ENCODE peak calls at places on chromosome 2, in six cellular contexts. D is tibial artery, L is endodermal cell, B is transverse colon, P is gastrocnemius medialis, I is left lung. S is an unnamed sample. For H3K4me1, the result is how much of the 10 kb centered on the place peaks cover.

GRCh38 chr2:85452237-85452636 is 33.7 kb downstream of the SH2D6 start:
- DNase-seq in D (no peak), L (no peak), B (no peak), P (no peak), I (no peak), S (no peak)

GRCh38 chr2:104504331-104505073 is 349.4 kb upstream of the POU3F3 start:
- DNase-seq in D (no peak), L (peak), B (no peak), P (no peak), I (no peak), S (no peak)

GRCh38 chr2:159613515-159614336 is 2.6 kb downstream of the BAZ2B start:
- DNase-seq in D (no peak), L (no peak), B (no peak), P (no peak), I (no peak), S (peak)

GRCh38 chr2:149715005-149715592 is 127.5 kb upstream of the MMADHC start:
- DNase-seq in D (no peak), L (peak), B (no peak), P (no peak), I (no peak), S (peak)

GRCh38 chr2:147492471-147492870 is 352.4 kb upstream of the ACVR2A start:
- DNase-seq in D (no peak), L (no peak), B (no peak), P (no peak), I (no peak), S (no peak)

GRCh38 chr2:101150306-101151140 is 659 bp downstream of the TBC1D8 start:
- DNase-seq in D (peak), L (peak), B (peak), P (no peak), I (peak), S (peak)

GRCh38 chr2:157194097-157194688 is 63.3 kb upstream of the GALNT5 start:
- DNase-seq in D (no peak), L (no peak), B (peak), P (no peak), I (no peak), S (peak)

GRCh38 chr2:54572636-54573531 is 116.8 kb downstream of the SPTBN1 start:
- DNase-seq in D (no peak), L (peak), B (no peak), P (no peak), I (no peak), S (no peak)

GRCh38 chr2:12957251-12957650 is 240.5 kb downstream of the TRIB2 start:
- DNase-seq in D (no peak), L (no peak), B (no peak), P (no peak), I (no peak), S (no peak)

GRCh38 chr2:204652063-204652462 is 106.8 kb downstream of the PARD3B start:
- DNase-seq in D (no peak), L (no peak), B (no peak), P (no peak), I (no peak), S (no peak)

GRCh38 chr2:236289766-236290462 is 25.7 kb upstream of the ASB18 start:
- DNase-seq in D (no peak), L (peak), B (no peak), P (no peak), I (no peak), S (no peak)

GRCh38 chr2:113157108-113157896 is 16.5 kb upstream of the PSD4 start:
- DNase-seq in D (peak), L (peak), B (peak), P (no peak), I (peak), S (no peak)

GRCh38 chr2:148503511-148503910 is 141.0 kb upstream of the EPC2 start:
- DNase-seq in D (no peak), L (no peak), B (no peak), P (no peak), I (no peak), S (no peak)

DNA sequence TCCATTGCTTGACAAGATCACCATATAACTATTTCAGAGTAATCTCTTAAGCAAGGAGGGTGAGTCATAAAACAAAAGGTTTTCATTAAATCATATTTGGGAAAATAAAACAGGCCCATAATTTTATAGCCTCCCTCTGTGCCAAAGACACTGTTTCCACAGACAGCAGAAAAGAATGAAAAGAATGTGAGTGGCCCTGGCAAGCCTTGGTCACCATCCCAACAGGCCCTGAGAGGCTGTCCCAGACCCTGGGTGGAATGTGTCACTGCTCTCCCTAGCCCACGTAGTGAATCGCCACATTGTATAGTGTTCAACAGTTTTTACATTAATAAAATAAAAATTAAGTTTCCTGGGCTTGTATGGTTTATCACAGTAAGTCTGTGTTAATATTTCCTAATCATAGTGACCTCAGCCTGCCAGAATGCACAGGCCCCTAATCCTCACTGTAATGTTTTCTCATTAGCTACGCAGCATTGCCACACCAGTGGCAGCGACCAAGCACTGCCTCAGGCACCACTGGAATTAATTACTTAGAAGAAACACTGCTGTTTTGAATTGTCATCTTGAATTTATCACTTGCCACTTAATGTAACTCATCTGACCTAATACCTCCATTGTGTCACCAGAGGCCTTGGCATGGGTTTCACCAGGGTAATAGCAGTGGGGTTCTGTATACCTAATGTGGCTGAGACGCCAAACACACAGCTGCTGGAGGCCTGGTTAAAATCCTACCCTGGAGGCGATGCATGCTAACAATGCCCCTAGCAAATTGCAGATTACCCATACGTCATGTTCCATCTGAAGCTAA is 401.8 kb downstream of the LNPK start:
- DNase-seq in D (peak), L (no peak), B (no peak), P (no peak), I (no peak), S (peak)
- H3K27ac ChIP-seq in D (peak), L (peak), B (no peak), P (no peak), I (peak), S (peak)

GRCh38 chr2:152407806-152408205 is 72.8 kb downstream of the FMNL2 start:
- DNase-seq in D (no peak), L (no peak), B (no peak), P (no peak), I (no peak), S (no peak)

GRCh38 chr2:152405206-152406118 is 70.5 kb downstream of the FMNL2 start:
- DNase-seq in D (no peak), L (no peak), B (no peak), P (peak), I (no peak), S (no peak)

GRCh38 chr2:152406836-152407161 is 71.8 kb downstream of the FMNL2 start:
- DNase-seq in D (no peak), L (no peak), B (no peak), P (no peak), I (no peak), S (no peak)

GRCh38 chr2:152407204-152407721 is 72.3 kb downstream of the FMNL2 start:
- DNase-seq in D (peak), L (peak), B (peak), P (peak), I (peak), S (peak)

GRCh38 chr2:152406119-152406835 is 71.3 kb downstream of the FMNL2 start:
- DNase-seq in D (no peak), L (no peak), B (no peak), P (no peak), I (no peak), S (no peak)
- H3K4me1 ChIP-seq in D (under half), L (under half), B (under half), P (half or more), I (under half), S (under half)

GRCh38 chr2:231613054-231613654 is 20.5 kb downstream of the TEX44 start:
- DNase-seq in D (peak), L (no peak), B (no peak), P (no peak), I (peak), S (no peak)

GRCh38 chr2:231613655-231614558 is 21.2 kb downstream of the TEX44 start:
- DNase-seq in D (peak), L (peak), B (peak), P (peak), I (peak), S (peak)

GRCh38 chr2:231614559-231615057 is 21.9 kb downstream of the TEX44 start:
- DNase-seq in D (no peak), L (no peak), B (no peak), P (no peak), I (peak), S (no peak)

GRCh38 chr2:231611273-231612198 is 18.9 kb downstream of the TEX44 start:
- DNase-seq in D (peak), L (peak), B (peak), P (no peak), I (peak), S (peak)

DNA sequence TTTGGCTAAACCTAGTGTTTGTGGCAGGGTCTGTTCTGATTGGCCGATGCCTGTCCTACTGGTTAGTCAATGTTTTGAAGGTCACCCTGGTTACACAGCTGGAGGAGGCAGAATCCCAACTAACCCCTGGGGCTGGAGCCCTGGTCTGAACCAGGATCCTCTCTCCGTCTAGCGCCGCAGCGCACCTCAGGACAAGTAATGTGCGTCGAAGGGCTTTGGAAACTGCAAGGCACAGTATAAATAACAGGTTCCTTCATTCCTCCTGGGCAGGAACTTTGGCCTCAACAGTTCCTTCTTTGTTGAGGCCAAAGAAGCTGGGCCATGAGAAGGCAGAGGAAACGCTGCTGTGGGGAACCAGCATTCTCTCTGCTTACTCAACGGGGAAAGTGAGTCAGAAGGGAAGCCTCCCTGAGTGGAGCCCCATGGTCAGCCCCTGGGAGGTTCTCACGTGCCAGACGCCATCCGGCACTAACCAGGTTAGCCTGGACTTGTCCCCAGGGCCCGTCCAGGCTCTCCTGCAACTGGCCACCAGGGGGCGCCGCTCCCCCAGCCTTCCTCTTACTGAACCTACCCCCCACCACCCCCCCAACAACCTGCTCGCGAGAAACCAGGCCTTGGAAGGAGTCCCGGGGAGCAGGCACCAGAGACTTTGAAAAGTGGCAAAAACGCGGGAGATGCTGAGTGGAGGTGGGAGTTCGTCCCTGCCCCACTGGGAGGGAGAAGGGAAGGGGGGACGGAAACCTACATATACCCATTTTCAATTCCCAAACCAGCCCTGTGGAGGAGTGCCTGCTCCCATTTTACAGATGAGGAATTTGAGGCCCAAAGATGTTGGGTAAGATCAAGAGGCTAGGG is 19.8 kb downstream of the TEX44 start:
- DNase-seq in D (peak), L (peak), B (peak), P (peak), I (peak), S (peak)
- H3K27ac ChIP-seq in D (peak), L (peak), B (peak), P (peak), I (peak), S (no peak)

GRCh38 chr2:24104110-24104650 is 19.0 kb downstream of the PFN4 start:
- DNase-seq in D (no peak), L (no peak), B (no peak), P (no peak), I (no peak), S (no peak)
- H3K4me1 ChIP-seq in D (under half), L (under half), B (under half), P (under half), I (under half), S (under half)

GRCh38 chr2:19833978-19834377 is 67.8 kb downstream of the TTC32 start:
- DNase-seq in D (no peak), L (no peak), B (no peak), P (no peak), I (no peak), S (no peak)
- H3K27ac ChIP-seq in D (no peak), L (no peak), B (no peak), P (no peak), I (no peak), S (no peak)

DNA sequence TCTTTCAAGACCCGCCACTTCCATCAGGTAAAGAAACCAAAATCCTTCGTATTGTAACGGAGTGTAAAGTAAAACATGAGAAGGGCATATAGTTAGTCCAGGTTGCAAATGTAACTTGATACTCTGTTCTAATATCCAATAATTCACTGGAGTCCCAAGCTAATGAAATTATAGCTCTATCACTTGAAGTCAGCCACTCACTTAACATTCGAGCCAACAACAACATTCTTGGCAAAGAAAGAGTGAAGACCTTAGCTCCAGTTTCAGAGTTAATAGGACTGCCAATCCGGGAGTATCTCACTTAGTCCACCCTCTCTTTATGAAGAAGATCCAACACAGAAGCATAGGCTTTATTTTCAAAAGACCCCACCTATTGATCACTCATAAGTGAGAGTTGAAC is 298.0 kb upstream of the SOX11 start:
- DNase-seq in D (no peak), L (no peak), B (no peak), P (no peak), I (no peak), S (no peak)
- H3K4me1 ChIP-seq in D (under half), L (under half), B (under half), P (under half), I (under half), S (under half)

GRCh38 chr2:229387815-229388214 is 116.7 kb upstream of the PID1 start:
- DNase-seq in D (no peak), L (no peak), B (no peak), P (no peak), I (no peak), S (no peak)

GRCh38 chr2:229392214-229392613 is 121.1 kb upstream of the PID1 start:
- DNase-seq in D (no peak), L (no peak), B (no peak), P (no peak), I (no peak), S (peak)

GRCh38 chr2:229388746-229389145 is 117.7 kb upstream of the PID1 start:
- DNase-seq in D (no peak), L (no peak), B (no peak), P (no peak), I (no peak), S (no peak)
- H3K27ac ChIP-seq in D (no peak), L (no peak), B (no peak), P (peak), I (no peak), S (no peak)

GRCh38 chr2:15556311-15556930 is 4.7 kb downstream of the NBAS start:
- DNase-seq in D (no peak), L (no peak), B (no peak), P (no peak), I (no peak), S (no peak)

GRCh38 chr2:15555839-15556238 is 5.3 kb downstream of the NBAS start:
- DNase-seq in D (no peak), L (no peak), B (no peak), P (no peak), I (no peak), S (no peak)

GRCh38 chr2:15559379-15559778 is 1.8 kb downstream of the NBAS start:
- DNase-seq in D (no peak), L (no peak), B (no peak), P (no peak), I (no peak), S (no peak)

GRCh38 chr2:15559800-15560403 is 1.2 kb downstream of the NBAS start:
- DNase-seq in D (no peak), L (no peak), B (no peak), P (no peak), I (no peak), S (no peak)

DNA sequence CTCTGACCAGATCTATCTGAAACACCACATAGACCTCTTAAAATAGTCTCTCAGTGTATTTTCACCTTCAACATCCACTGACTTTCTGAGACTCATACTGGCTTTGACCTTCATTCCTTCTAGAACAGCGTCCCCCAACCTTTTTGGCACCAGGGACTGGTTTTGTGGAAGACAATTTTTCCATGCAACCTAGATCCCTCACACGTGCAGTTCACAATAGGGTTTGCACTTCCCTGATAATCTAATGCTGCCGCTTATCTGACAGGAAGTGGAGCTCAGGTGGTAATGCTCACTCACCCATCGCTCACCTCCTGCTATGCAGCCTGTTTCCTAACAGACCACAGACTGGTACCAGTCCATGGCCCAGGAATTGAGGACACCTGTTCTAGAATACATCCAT is 3.2 kb downstream of the NBAS start:
- DNase-seq in D (no peak), L (no peak), B (no peak), P (no peak), I (no peak), S (no peak)
- H3K4me1 ChIP-seq in D (under half), L (under half), B (under half), P (under half), I (under half), S (under half)

GRCh38 chr2:217838409-217838831 is 164.4 kb downstream of the TNS1 start:
- DNase-seq in D (no peak), L (no peak), B (no peak), P (no peak), I (no peak), S (no peak)
- H3K27ac ChIP-seq in D (peak), L (no peak), B (peak), P (peak), I (peak), S (no peak)

DNA sequence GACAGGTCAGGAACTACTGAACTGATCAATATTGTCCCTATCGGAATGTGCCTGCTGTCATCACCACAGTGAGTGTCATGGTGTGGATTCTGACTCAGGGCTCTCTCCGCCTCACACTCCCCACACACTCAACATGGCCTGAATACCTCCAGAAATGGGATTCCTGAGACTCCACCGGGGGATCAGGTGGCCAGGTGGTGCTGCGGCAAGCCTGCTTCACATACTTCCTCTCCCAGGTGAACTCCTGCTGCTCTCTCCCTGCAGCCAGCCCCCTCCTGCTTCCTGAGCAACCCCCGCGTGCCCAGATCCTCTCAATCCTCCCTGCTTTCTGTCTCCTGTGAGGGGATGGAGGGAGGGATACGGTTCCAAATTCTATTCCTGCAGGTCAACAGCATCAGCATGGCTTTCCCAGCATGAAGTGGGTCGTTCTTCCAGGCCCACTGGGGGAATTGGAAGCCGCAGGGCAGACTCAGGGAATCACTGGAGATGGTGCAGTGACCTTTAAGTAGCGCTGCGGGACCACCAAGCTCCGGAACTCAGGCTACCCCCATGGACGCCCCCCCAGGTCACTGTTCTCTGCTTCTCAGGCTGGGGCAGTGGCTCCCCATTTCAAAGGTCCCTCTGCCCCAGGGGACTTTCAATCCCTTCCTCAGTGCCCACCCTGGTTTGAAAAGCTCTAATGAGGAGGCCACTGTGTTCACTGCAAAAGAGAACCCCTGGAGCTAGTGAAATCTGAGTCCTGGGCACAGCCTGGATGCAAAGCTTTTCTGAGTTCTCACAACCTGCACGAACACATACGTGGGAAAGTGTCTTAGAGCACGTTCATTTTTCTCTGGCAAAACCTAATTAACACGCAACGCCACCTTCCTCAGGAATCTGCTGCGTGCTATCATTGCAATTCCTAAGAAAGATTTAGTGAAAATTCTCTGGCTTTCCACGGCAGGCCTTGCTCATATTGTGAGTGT is 168.4 kb downstream of the ZFP36L2 start:
- DNase-seq in D (peak), L (peak), B (no peak), P (no peak), I (no peak), S (no peak)
- H3K4me1 ChIP-seq in D (under half), L (under half), B (under half), P (under half), I (under half), S (under half)